ENCODE peak calls at places on chromosome 9, in ten cellular contexts. F is NCI-H1092 treated with DMSO at 0.1 percent for 48 hours; K is DND-41; I is activated naive CD4-positive, alpha-beta T cell; Y is activated CD4-positive, alpha-beta T cell treated with anti-CD3 and anti-CD28 coated beads for 48 hours; P is NCI-H345; D is DMS153; M is HTR-8/SVneo; S is breast epithelium; T is DMS79 treated with DMSO at 0.1 percent for 48 hours. N is an unnamed sample.

GRCh38 chr9:127805620-127806019 is 2.9 kb downstream of the FPGS start:
- DNase-seq in K (peak), D (no peak), Y (peak), T (no peak), M (no peak), I (no peak), P (peak), S (no peak), F (no peak), N (peak)

GRCh38 chr9:86324308-86324707 is 29.9 kb downstream of the TUT7 start:
- DNase-seq in F (no peak), Y (no peak), M (no peak), S (no peak), P (no peak), K (no peak), D (no peak), I (no peak), T (no peak), N (peak)

GRCh38 chr9:34588671-34589370 is 703 bp downstream of the CNTFR start:
- DNase-seq in K (no peak), M (no peak), F (peak), T (peak), P (no peak), D (no peak), S (no peak), I (no peak), Y (no peak), N (no peak)

GRCh38 chr9:34550016-34550680 is 27.4 kb upstream of the ENHO start:
- DNase-seq in S (no peak), F (no peak), M (no peak), P (no peak), T (no peak), D (no peak), Y (no peak), I (no peak), K (no peak), N (no peak)

GRCh38 chr9:21443849-21444625 is 3.8 kb downstream of the IFNA1 start:
- DNase-seq in D (no peak), S (no peak), K (no peak), I (no peak), T (no peak), F (no peak), M (no peak), P (no peak), Y (no peak), N (no peak)

GRCh38 chr9:82091610-82092009 is 103.0 kb downstream of the SPATA31D1 start:
- DNase-seq in K (no peak), M (no peak), D (no peak), I (no peak), T (no peak), Y (no peak), P (no peak), S (no peak), F (no peak), N (no peak)

GRCh38 chr9:137107982-137108381 is 6.6 kb downstream of the DPP7 start:
- DNase-seq in M (no peak), Y (no peak), T (no peak), P (no peak), I (no peak), D (no peak), S (no peak), F (no peak), K (no peak), N (no peak)

GRCh38 chr9:115367321-115367720 is 249.4 kb upstream of the TNC start:
- DNase-seq in D (no peak), T (no peak), M (no peak), S (no peak), Y (no peak), K (no peak), P (no peak), I (no peak), F (no peak), N (peak)

GRCh38 chr9:33211695-33212393 is 28.1 kb upstream of the SPINK4 start:
- DNase-seq in T (no peak), Y (no peak), D (no peak), P (no peak), F (no peak), M (no peak), I (no peak), S (no peak), K (no peak), N (peak)

GRCh38 chr9:72972636-72973035 is 19.8 kb upstream of the ALDH1A1 start:
- DNase-seq in Y (no peak), K (no peak), I (no peak), M (no peak), P (no peak), S (no peak), T (no peak), D (no peak), F (no peak), N (peak)

GRCh38 chr9:120435066-120435465 is 144.9 kb downstream of the CDK5RAP2 start:
- DNase-seq in I (no peak), F (no peak), Y (no peak), K (no peak), D (no peak), M (no peak), T (no peak), P (no peak), S (no peak), N (peak)

GRCh38 chr9:31588756-31589155 is 795.7 kb upstream of the ACO1 start:
- DNase-seq in Y (no peak), P (no peak), T (no peak), F (no peak), M (no peak), K (no peak), S (no peak), D (no peak), I (no peak), N (no peak)

GRCh38 chr9:100602302-100602930 is 24.5 kb downstream of the CAVIN4 start:
- DNase-seq in P (peak), D (peak), F (peak), S (no peak), T (peak), K (peak), M (peak), Y (no peak), I (no peak), N (peak)

GRCh38 chr9:89845862-89846261 is 241.1 kb downstream of the GADD45G start:
- DNase-seq in I (no peak), T (no peak), M (no peak), S (no peak), K (no peak), F (no peak), P (no peak), D (no peak), Y (no peak), N (no peak)